ENCODE peak calls at places on chromosomes 3 and 15, in seven cellular contexts. M is K562, L is left lung, E is brain microvascular endothelial cell, F is cardiac muscle cell, S is nephron progenitor cell, V is neural crest cell. J is an unnamed sample.

GRCh38 chr3:188664795-188665194 is 507.0 kb upstream of the TPRG1 start:
- DNase-seq in M (peak; percentile 5), L (no peak), E (no peak), F (peak; percentile 6), S (no peak), V (no peak), J (no peak)

GRCh38 chr3:61936344-61936937 is 375.1 kb downstream of the PTPRG start:
- DNase-seq in M (peak; percentile 36), L (no peak), E (peak; percentile 25), F (peak; percentile 38), S (peak; percentile 34), V (peak; percentile 13), J (no peak)

GRCh38 chr3:99474776-99475175 is 163.6 kb upstream of the COL8A1 start:
- DNase-seq in M (no peak), L (no peak), E (no peak), F (no peak), S (no peak), V (no peak), J (no peak)

GRCh38 chr3:39064646-39065045 is 12.8 kb downstream of the WDR48 start:
- DNase-seq in M (no peak), L (no peak), E (peak; percentile 15), F (no peak), S (no peak), V (no peak), J (no peak)

GRCh38 chr3:110624571-110624970 is 447.0 kb upstream of the NECTIN3 start:
- DNase-seq in M (no peak), L (no peak), E (no peak), F (no peak), S (no peak), V (no peak), J (no peak)

GRCh38 chr15:29776859-29777258 is 45.4 kb downstream of the TJP1 start:
- DNase-seq in M (no peak), L (no peak), E (no peak), F (no peak), S (no peak), V (no peak), J (no peak)

GRCh38 chr3:110138966-110139555 is 801.7 kb upstream of the DPPA4 start:
- DNase-seq in M (no peak), L (peak; percentile 34), E (no peak), F (no peak), S (no peak), V (no peak), J (no peak)

GRCh38 chr3:23099021-23099420 is 104.1 kb upstream of the UBE2E2 start:
- DNase-seq in M (no peak), L (no peak), E (no peak), F (no peak), S (no peak), V (no peak), J (no peak)

GRCh38 chr3:177652556-177653290 is 455.4 kb upstream of the TBL1XR1 start:
- DNase-seq in M (no peak), L (no peak), E (no peak), F (no peak), S (no peak), V (no peak), J (no peak)

GRCh38 chr15:35669457-35670045 is 123.6 kb upstream of the DPH6 start:
- DNase-seq in M (no peak), L (no peak), E (no peak), F (no peak), S (no peak), V (no peak), J (no peak)

GRCh38 chr15:69579950-69580618 is 127.5 kb downstream of the RPLP1 start:
- DNase-seq in M (no peak), L (no peak), E (no peak), F (no peak), S (no peak), V (no peak), J (no peak)

GRCh38 chr15:69578792-69579587 is 126.4 kb downstream of the RPLP1 start:
- DNase-seq in M (no peak), L (peak; percentile 88), E (no peak), F (no peak), S (no peak), V (no peak), J (no peak)

GRCh38 chr15:69576948-69577351 is 124.3 kb downstream of the RPLP1 start:
- DNase-seq in M (no peak), L (no peak), E (no peak), F (no peak), S (no peak), V (no peak), J (no peak)

GRCh38 chr15:69577397-69577796 is 124.8 kb downstream of the RPLP1 start:
- DNase-seq in M (no peak), L (no peak), E (no peak), F (no peak), S (no peak), V (no peak), J (no peak)

GRCh38 chr15:69578252-69578651 is 125.6 kb downstream of the RPLP1 start:
- DNase-seq in M (no peak), L (no peak), E (no peak), F (no peak), S (no peak), V (no peak), J (no peak)
- TF ChIP-seq CTCF in M (no peak), L (no peak), E (no peak), F (no peak), S (no peak), V (no peak), J (no peak)

GRCh38 chr3:107112356-107112755 is 264.9 kb upstream of the CCDC54 start:
- DNase-seq in M (no peak), L (no peak), E (no peak), F (no peak), S (no peak), V (no peak), J (no peak)

GRCh38 chr3:107116251-107116650 is 261.0 kb upstream of the CCDC54 start:
- DNase-seq in M (no peak), L (no peak), E (no peak), F (no peak), S (no peak), V (no peak), J (no peak)

GRCh38 chr3:107117156-107117555 is 260.1 kb upstream of the CCDC54 start:
- DNase-seq in M (no peak), L (no peak), E (no peak), F (no peak), S (no peak), V (no peak), J (no peak)

DNA sequence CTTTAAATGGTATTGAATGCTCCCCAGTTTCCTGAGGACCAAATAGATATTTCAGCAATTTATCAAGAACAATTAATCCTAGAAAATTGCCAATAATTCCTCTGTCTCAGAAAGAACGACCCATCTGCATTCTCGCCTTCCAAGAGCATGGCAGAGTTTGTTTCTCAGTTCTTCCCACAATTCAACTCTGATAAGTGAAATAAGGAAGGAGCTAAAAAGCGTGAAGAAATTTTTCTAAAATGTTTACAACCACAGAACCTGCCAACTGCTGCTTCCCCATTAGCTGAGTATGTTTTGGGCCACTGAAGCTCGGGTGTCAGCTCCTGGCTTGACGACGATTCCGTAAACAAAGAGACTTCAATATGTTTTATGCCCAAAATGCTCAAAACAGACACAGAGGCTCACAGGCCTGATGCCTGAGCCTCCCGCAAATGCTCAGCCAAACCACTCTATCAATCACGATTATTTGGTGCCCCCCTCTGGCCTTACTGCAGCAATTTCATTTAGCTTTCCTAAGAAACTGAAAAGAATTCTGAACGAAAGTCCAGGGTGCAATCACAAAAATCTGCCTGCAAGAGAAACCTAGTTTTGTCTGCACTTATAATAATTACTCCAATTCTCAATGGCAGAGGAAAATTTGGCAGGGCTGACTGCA is 259.2 kb upstream of the CCDC54 start:
- DNase-seq in M (peak; percentile 11), L (no peak), E (peak; percentile 65), F (peak; percentile 70), S (peak; percentile 42), V (peak; percentile 32), J (peak; percentile 5)
- TF ChIP-seq CTCF in M (peak; percentile 37), L (no peak), E (peak; percentile 79), F (peak; percentile 67), S (peak; percentile 46), V (peak; percentile 68), J (peak; percentile 71)

GRCh38 chr3:183178833-183179549 is 16.5 kb upstream of the LAMP3 start:
- DNase-seq in M (peak; percentile 67), L (peak; percentile 78), E (peak; percentile 28), F (peak; percentile 64), S (peak; percentile 77), V (peak; percentile 40), J (no peak)
- TF ChIP-seq CTCF in M (peak; percentile 55), L (no peak), E (peak; percentile 12), F (peak; percentile 35), S (no peak), V (peak; percentile 42), J (peak; percentile 9)

DNA sequence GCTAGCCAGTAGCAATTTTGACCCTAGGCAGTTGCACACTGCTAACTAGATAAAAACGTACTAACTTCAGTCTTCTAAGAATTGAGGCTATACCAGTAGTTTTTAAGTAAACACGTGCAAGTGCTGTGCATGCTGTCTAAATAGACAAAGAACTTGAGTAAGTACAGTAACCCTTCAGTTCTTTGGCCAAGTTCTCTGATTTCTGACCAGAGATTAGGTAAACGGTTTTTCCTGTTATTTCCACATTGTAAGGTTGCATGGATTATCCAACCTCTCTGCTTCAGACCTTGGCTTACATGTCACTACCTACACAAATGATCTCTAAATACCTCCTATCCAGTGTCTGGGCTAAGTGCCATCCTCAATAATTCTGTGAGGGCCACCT is 892 bp upstream of the XXYLT1 start:
- DNase-seq in M (no peak), L (no peak), E (no peak), F (no peak), S (no peak), V (no peak), J (no peak)
- TF ChIP-seq CTCF in M (no peak), L (peak; percentile 12), E (no peak), F (no peak), S (no peak), V (no peak), J (no peak)

GRCh38 chr3:41198046-41198445 is 1.3 kb upstream of the CTNNB1 start:
- DNase-seq in M (no peak), L (no peak), E (no peak), F (no peak), S (no peak), V (no peak), J (no peak)

GRCh38 chr3:41200669-41201021 is 1.3 kb downstream of the CTNNB1 start:
- DNase-seq in M (no peak), L (no peak), E (peak; percentile 72), F (peak; percentile 42), S (peak; percentile 22), V (peak; percentile 23), J (peak; percentile 9)

GRCh38 chr3:41198526-41198925 is 779 bp upstream of the CTNNB1 start:
- DNase-seq in M (no peak), L (peak; percentile 59), E (no peak), F (peak; percentile 60), S (no peak), V (no peak), J (no peak)

GRCh38 chr3:41199866-41200668 is 762 bp downstream of the CTNNB1 start:
- DNase-seq in M (peak; percentile 79), L (peak; percentile 49), E (no peak), F (no peak), S (no peak), V (peak; percentile 7), J (no peak)

GRCh38 chr3:41198950-41199865 is at the start of gene CTNNB1:
- DNase-seq in M (peak; percentile 84), L (peak; percentile 92), E (peak; percentile 91), F (peak; percentile 96), S (peak; percentile 93), V (peak; percentile 92), J (peak; percentile 32)
- TF ChIP-seq CTCF in M (no peak), L (no peak), E (no peak), F (no peak), S (no peak), V (peak; percentile 19), J (no peak)

GRCh38 chr3:127406309-127407025 is 118.6 kb upstream of the PRR20G start:
- DNase-seq in M (peak; percentile 65), L (peak; percentile 28), E (no peak), F (no peak), S (no peak), V (no peak), J (no peak)
- TF ChIP-seq CTCF in M (peak; percentile 58), L (no peak), E (peak; percentile 50), F (peak; percentile 26), S (peak; percentile 13), V (peak; percentile 44), J (peak; percentile 20)

J was measured in BJ.